ENCODE peak calls at places on chromosomes 13 and 19, in seven cellular contexts. O, A, J, K, H, G and I are unnamed samples.

GRCh38 chr13:49976314-49977258 is 20.3 kb upstream of the TRIM13 start:
- DNase-seq in G (peak; percentile 73), A (peak; percentile 75), J (peak; percentile 79), H (peak; percentile 66), O (peak; percentile 56), K (peak; percentile 61), I (peak; percentile 58)

GRCh38 chr19:19229701-19230100 is 17.9 kb downstream of the NCAN start:
- DNase-seq in A (no peak), O (no peak), J (no peak), K (no peak), G (no peak), H (no peak), I (no peak)

GRCh38 chr13:95207769-95208366 is 93.4 kb downstream of the ABCC4 start:
- DNase-seq in O (no peak), G (no peak), K (no peak), J (no peak), H (no peak), A (no peak), I (no peak)

GRCh38 chr13:40445557-40445990 is 220.9 kb downstream of the FOXO1 start:
- DNase-seq in G (peak; percentile 25), H (no peak), K (peak; percentile 13), O (peak; percentile 42), A (peak; percentile 42), J (no peak), I (no peak)

GRCh38 chr19:33316521-33317284 is 14.4 kb upstream of the CEBPA start:
- DNase-seq in J (no peak), O (no peak), G (no peak), K (no peak), A (no peak), H (no peak), I (no peak)

GRCh38 chr19:10471909-10472308 is 31.2 kb downstream of the KEAP1 start:
- DNase-seq in G (no peak), J (no peak), H (no peak), A (no peak), O (no peak), K (no peak), I (no peak)

GRCh38 chr13:75050419-75051066 is 431.4 kb downstream of the TBC1D4 start:
- DNase-seq in G (no peak), O (no peak), K (no peak), H (no peak), A (peak; percentile 30), J (no peak), I (no peak)

GRCh38 chr13:97205465-97205864 is 16.7 kb upstream of the MBNL2 start:
- DNase-seq in G (no peak), O (no peak), H (no peak), J (no peak), K (no peak), A (no peak), I (no peak)

GRCh38 chr13:63636231-63636993 is 2220.8 kb upstream of the PCDH20 start:
- DNase-seq in K (no peak), A (peak; percentile 14), J (no peak), H (no peak), O (no peak), G (no peak), I (no peak)

GRCh38 chr13:63625869-63626268 is 2210.2 kb upstream of the PCDH20 start:
- DNase-seq in A (peak; percentile 68), O (no peak), H (no peak), J (no peak), K (no peak), G (no peak), I (no peak)

GRCh38 chr13:63629591-63629990 is 2213.9 kb upstream of the PCDH20 start:
- DNase-seq in H (no peak), A (no peak), J (no peak), G (no peak), K (no peak), O (no peak), I (no peak)

GRCh38 chr13:63628310-63628709 is 2212.7 kb upstream of the PCDH20 start:
- DNase-seq in A (no peak), O (no peak), G (no peak), J (no peak), K (no peak), H (no peak), I (no peak)

GRCh38 chr13:63631006-63631405 is 2215.4 kb upstream of the PCDH20 start:
- DNase-seq in A (no peak), O (no peak), H (no peak), G (no peak), J (no peak), K (no peak), I (no peak)
- H3K27ac ChIP-seq in A (no peak overlapping the region), O (no peak overlapping the region), H (no peak overlapping the region), G (no peak overlapping the region), J (no peak overlapping the region), K (no peak overlapping the region), I (no peak overlapping the region)

GRCh38 chr19:5514001-5514400 is 53.8 kb downstream of the TINCR start:
- DNase-seq in O (no peak), H (no peak), K (no peak), A (no peak), J (no peak), G (no peak), I (no peak)
- H3K27me3 ChIP-seq in O (peaks cover 9% of the 10 kb centered on the region), H (no peaks in the 10 kb centered on the region), K (no peaks in the 10 kb centered on the region), A (no peaks in the 10 kb centered on the region), J (no peaks in the 10 kb centered on the region), G (no peaks in the 10 kb centered on the region), I (no peaks in the 10 kb centered on the region)

GRCh38 chr19:3762130-3762473 is 380 bp upstream of the MRPL54 start:
- DNase-seq in A (no peak), K (no peak), J (no peak), O (no peak), G (no peak), H (no peak), I (no peak)
- H3K4me3 ChIP-seq in A (no peak overlapping the region), K (peak overlapping the region; percentile 98), J (no peak overlapping the region), O (peak overlapping the region; percentile 99), G (no peak overlapping the region), H (no peak overlapping the region), I (no peak overlapping the region)

GRCh38 chr19:18206018-18206417 is 2.2 kb upstream of the RAB3A start:
- DNase-seq in H (no peak), J (no peak), A (no peak), O (no peak), K (no peak), G (no peak), I (no peak)
- H3K27ac ChIP-seq in H (no peak overlapping the region), J (peak overlapping the region; percentile 95), A (peak overlapping the region; percentile 97), O (peak overlapping the region; percentile 100), K (peak overlapping the region; percentile 78), G (peak overlapping the region; percentile 94), I (no peak overlapping the region)

GRCh38 chr19:29741776-29742175 is 26.7 kb upstream of the C19orf12 start:
- DNase-seq in J (no peak), A (peak; percentile 13), G (no peak), K (no peak), H (no peak), O (no peak), I (no peak)

GRCh38 chr19:29735821-29736220 is 20.8 kb upstream of the C19orf12 start:
- DNase-seq in K (no peak), J (no peak), G (no peak), A (no peak), H (no peak), O (no peak), I (no peak)

GRCh38 chr19:29741226-29741625 is 26.2 kb upstream of the C19orf12 start:
- DNase-seq in O (no peak), H (no peak), G (no peak), J (no peak), K (no peak), A (no peak), I (no peak)

GRCh38 chr19:29737461-29738000 is 22.5 kb upstream of the C19orf12 start:
- DNase-seq in A (no peak), J (no peak), K (no peak), H (no peak), G (no peak), O (no peak), I (no peak)
- H3K27me3 ChIP-seq in A (no peaks in the 10 kb centered on the region), J (no peaks in the 10 kb centered on the region), K (no peaks in the 10 kb centered on the region), H (no peaks in the 10 kb centered on the region), G (no peaks in the 10 kb centered on the region), O (peaks cover 45% of the 10 kb centered on the region), I (no peaks in the 10 kb centered on the region)

GRCh38 chr13:20729633-20730585 is 26.4 kb downstream of the IL17D start:
- DNase-seq in H (no peak), J (no peak), K (no peak), G (no peak), O (no peak), A (no peak), I (no peak)
- H3K4me3 ChIP-seq in H (no peak overlapping the region), J (no peak overlapping the region), K (no peak overlapping the region), G (no peak overlapping the region), O (no peak overlapping the region), A (no peak overlapping the region), I (no peak overlapping the region)

DNA sequence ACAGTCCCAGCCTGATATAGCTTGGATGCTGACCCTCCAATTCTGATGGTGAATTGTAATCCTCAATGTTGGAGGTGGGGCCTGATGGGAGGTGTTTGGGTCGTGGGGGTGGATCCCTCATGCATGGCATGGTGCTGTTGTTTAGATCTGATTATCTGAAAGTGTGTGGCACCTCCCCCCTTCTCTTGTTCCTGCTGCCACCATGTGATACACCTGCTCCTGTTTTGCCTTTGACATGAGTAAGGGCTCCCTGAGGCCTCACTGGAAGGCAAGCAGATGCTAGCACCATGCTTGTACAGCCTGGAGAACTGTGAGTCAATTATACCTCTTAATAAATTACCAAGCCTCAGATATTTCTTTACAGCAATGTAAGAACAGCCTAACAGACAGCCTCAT is 26.4 kb downstream of the FLT1 start:
- DNase-seq in O (no peak), H (no peak), K (no peak), G (no peak), A (no peak), J (no peak), I (no peak)
- H3K27ac ChIP-seq in O (peak overlapping the region; percentile 7), H (no peak overlapping the region), K (no peak overlapping the region), G (no peak overlapping the region), A (no peak overlapping the region), J (no peak overlapping the region), I (no peak overlapping the region)

GRCh38 chr19:1451916-1452801 is 2.2 kb downstream of the APC2 start:
- DNase-seq in K (no peak), A (no peak), J (no peak), G (no peak), H (no peak), O (no peak), I (no peak)

GRCh38 chr19:1453525-1454371 is 3.8 kb downstream of the APC2 start:
- DNase-seq in J (no peak), H (no peak), A (no peak), K (no peak), O (no peak), G (peak; percentile 20), I (no peak)

GRCh38 chr19:1449467-1450442 is at the start of gene APC2:
- DNase-seq in J (no peak), A (peak; percentile 73), O (no peak), K (no peak), H (peak; percentile 58), G (no peak), I (no peak)

GRCh38 chr19:1452802-1453524 is 3.0 kb downstream of the APC2 start:
- DNase-seq in G (no peak), O (no peak), A (no peak), J (no peak), H (no peak), K (no peak), I (no peak)

GRCh38 chr19:1450735-1451669 is 1.1 kb downstream of the APC2 start:
- DNase-seq in G (no peak), O (no peak), J (no peak), H (no peak), A (no peak), K (no peak), I (no peak)
- H3K27me3 ChIP-seq in G (peaks cover 99% of the 10 kb centered on the region), O (peaks cover 100% of the 10 kb centered on the region), J (peaks cover 98% of the 10 kb centered on the region), H (peaks cover 62% of the 10 kb centered on the region), A (peaks cover 28% of the 10 kb centered on the region), K (peaks cover 70% of the 10 kb centered on the region), I (peaks cover 94% of the 10 kb centered on the region)